ENCODE peak calls at places on chromosomes 3 and 15, in eight cellular contexts. One of them, this sample, is unnamed.

GRCh38 chr15:51884517-51885236 is 55.2 kb downstream of the TMOD3 start:
- DNase-seq in esophagus squamous epithelium: no peak
- DNase-seq in GM23338: no peak
- DNase-seq in neuronal stem cell: no peak
- DNase-seq in sigmoid colon: no peak
- DNase-seq in suprapubic skin: no peak
- DNase-seq in aorta: no peak
- DNase-seq in GM23248: peak; percentile 81
- DNase-seq in this sample: no peak

GRCh38 chr15:64599716-64600115 is 139.3 kb downstream of the ZNF609 start:
- DNase-seq in aorta: no peak
- DNase-seq in sigmoid colon: no peak
- DNase-seq in suprapubic skin: no peak
- DNase-seq in GM23338: no peak
- DNase-seq in esophagus squamous epithelium: no peak
- DNase-seq in GM23248: peak; percentile 48
- DNase-seq in neuronal stem cell: no peak
- DNase-seq in this sample: no peak

GRCh38 chr3:1380926-1381646 is 288.3 kb downstream of the CNTN6 start:
- DNase-seq in GM23338: no peak
- DNase-seq in GM23248: no peak
- DNase-seq in esophagus squamous epithelium: no peak
- DNase-seq in sigmoid colon: no peak
- DNase-seq in aorta: peak; percentile 34
- DNase-seq in suprapubic skin: no peak
- DNase-seq in neuronal stem cell: no peak
- DNase-seq in this sample: no peak

GRCh38 chr3:148600902-148601765 is 96.6 kb upstream of the AGTR1 start:
- DNase-seq in esophagus squamous epithelium: no peak
- DNase-seq in aorta: no peak
- DNase-seq in suprapubic skin: no peak
- DNase-seq in GM23248: no peak
- DNase-seq in neuronal stem cell: no peak
- DNase-seq in sigmoid colon: no peak
- DNase-seq in GM23338: no peak
- DNase-seq in this sample: no peak

GRCh38 chr3:188904670-188905069 is 267.1 kb upstream of the TPRG1 start:
- DNase-seq in neuronal stem cell: no peak
- DNase-seq in GM23248: peak; percentile 70
- DNase-seq in esophagus squamous epithelium: no peak
- DNase-seq in aorta: peak; percentile 53
- DNase-seq in sigmoid colon: no peak
- DNase-seq in suprapubic skin: no peak
- DNase-seq in GM23338: no peak
- DNase-seq in this sample: no peak

GRCh38 chr3:47701388-47701787 is 80.3 kb downstream of the SMARCC1 start:
- DNase-seq in suprapubic skin: no peak
- DNase-seq in GM23338: no peak
- DNase-seq in neuronal stem cell: no peak
- DNase-seq in sigmoid colon: no peak
- DNase-seq in GM23248: no peak
- DNase-seq in aorta: no peak
- DNase-seq in esophagus squamous epithelium: no peak
- DNase-seq in this sample: no peak

GRCh38 chr3:149145926-149146325 is 16.5 kb downstream of the HPS3 start:
- DNase-seq in neuronal stem cell: no peak
- DNase-seq in esophagus squamous epithelium: no peak
- DNase-seq in aorta: no peak
- DNase-seq in sigmoid colon: no peak
- DNase-seq in suprapubic skin: no peak
- DNase-seq in GM23248: no peak
- DNase-seq in GM23338: no peak
- DNase-seq in this sample: no peak

GRCh38 chr3:122908251-122908650 is 113.4 kb downstream of the SLC49A4 start:
- DNase-seq in sigmoid colon: no peak
- DNase-seq in GM23338: no peak
- DNase-seq in neuronal stem cell: no peak
- DNase-seq in GM23248: no peak
- DNase-seq in suprapubic skin: no peak
- DNase-seq in esophagus squamous epithelium: no peak
- DNase-seq in aorta: no peak
- DNase-seq in this sample: no peak

GRCh38 chr15:61906961-61907752 is 153.1 kb downstream of the VPS13C start:
- DNase-seq in esophagus squamous epithelium: no peak
- DNase-seq in suprapubic skin: no peak
- DNase-seq in GM23338: no peak
- DNase-seq in GM23248: no peak
- DNase-seq in aorta: no peak
- DNase-seq in sigmoid colon: no peak
- DNase-seq in neuronal stem cell: no peak
- DNase-seq in this sample: no peak

GRCh38 chr3:94413721-94414106 is 350.9 kb downstream of the NSUN3 start:
- DNase-seq in sigmoid colon: no peak
- DNase-seq in neuronal stem cell: no peak
- DNase-seq in aorta: no peak
- DNase-seq in GM23338: peak; percentile 4
- DNase-seq in GM23248: peak; percentile 65
- DNase-seq in esophagus squamous epithelium: no peak
- DNase-seq in suprapubic skin: no peak
- DNase-seq in this sample: no peak

DNA sequence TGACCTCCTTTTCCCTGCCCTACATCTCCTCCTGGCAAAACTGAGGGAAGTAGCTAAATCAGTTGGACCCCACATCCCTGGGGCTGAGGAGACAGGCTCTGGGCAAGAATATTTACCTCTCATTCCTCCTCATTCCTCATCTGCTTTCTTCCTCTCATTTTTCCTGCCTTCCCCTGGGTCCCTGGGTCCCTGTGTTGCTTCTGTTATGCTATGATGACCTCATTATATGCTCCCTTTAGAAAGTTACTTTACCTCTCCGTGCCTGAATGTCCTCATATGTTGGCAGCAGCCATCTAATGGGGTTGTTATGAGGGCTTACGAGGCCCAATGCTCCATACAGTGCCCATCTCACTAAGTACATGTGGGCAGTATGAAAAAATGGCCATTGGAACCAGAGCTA is 1.2 kb upstream of the SHC4 start:
- DNase-seq in suprapubic skin: no peak
- DNase-seq in sigmoid colon: no peak
- DNase-seq in esophagus squamous epithelium: no peak
- DNase-seq in GM23248: no peak
- DNase-seq in neuronal stem cell: no peak
- DNase-seq in aorta: no peak
- DNase-seq in GM23338: no peak
- DNase-seq in this sample: no peak
- H3K27ac ChIP-seq in suprapubic skin: no peak overlapping the region
- H3K27ac ChIP-seq in sigmoid colon: no peak overlapping the region
- H3K27ac ChIP-seq in esophagus squamous epithelium: no peak overlapping the region
- H3K27ac ChIP-seq in GM23248: no peak overlapping the region
- H3K27ac ChIP-seq in neuronal stem cell: no peak overlapping the region
- H3K27ac ChIP-seq in aorta: no peak overlapping the region
- H3K27ac ChIP-seq in GM23338: no peak overlapping the region
- H3K27ac ChIP-seq in this sample: no peak overlapping the region

GRCh38 chr15:89445553-89445952 is 50.8 kb downstream of the RHCG start:
- DNase-seq in aorta: no peak
- DNase-seq in suprapubic skin: no peak
- DNase-seq in sigmoid colon: no peak
- DNase-seq in neuronal stem cell: no peak
- DNase-seq in GM23338: no peak
- DNase-seq in esophagus squamous epithelium: no peak
- DNase-seq in GM23248: no peak
- DNase-seq in this sample: no peak
- H3K27me3 ChIP-seq in aorta: no peaks in the 10 kb centered on the region
- H3K27me3 ChIP-seq in suprapubic skin: peaks cover 71% of the 10 kb centered on the region
- H3K27me3 ChIP-seq in sigmoid colon: peaks cover 6% of the 10 kb centered on the region
- H3K27me3 ChIP-seq in neuronal stem cell: peaks cover 46% of the 10 kb centered on the region
- H3K27me3 ChIP-seq in GM23338: peaks cover 3% of the 10 kb centered on the region
- H3K27me3 ChIP-seq in esophagus squamous epithelium: no peaks in the 10 kb centered on the region
- H3K27me3 ChIP-seq in GM23248: peaks cover 73% of the 10 kb centered on the region
- H3K27me3 ChIP-seq in this sample: peaks cover 12% of the 10 kb centered on the region

GRCh38 chr3:43995929-43996378 is 245.7 kb upstream of the TOPAZ1 start:
- DNase-seq in esophagus squamous epithelium: no peak
- DNase-seq in aorta: no peak
- DNase-seq in suprapubic skin: no peak
- DNase-seq in sigmoid colon: no peak
- DNase-seq in GM23338: peak; percentile 61
- DNase-seq in neuronal stem cell: no peak
- DNase-seq in GM23248: peak; percentile 13
- DNase-seq in this sample: no peak

GRCh38 chr3:43998374-43998840 is 243.3 kb upstream of the TOPAZ1 start:
- DNase-seq in esophagus squamous epithelium: no peak
- DNase-seq in suprapubic skin: no peak
- DNase-seq in sigmoid colon: no peak
- DNase-seq in neuronal stem cell: no peak
- DNase-seq in aorta: no peak
- DNase-seq in GM23338: peak; percentile 57
- DNase-seq in GM23248: peak; percentile 36
- DNase-seq in this sample: no peak

GRCh38 chr3:43998841-43999805 is 242.6 kb upstream of the TOPAZ1 start:
- DNase-seq in sigmoid colon: no peak
- DNase-seq in GM23248: peak; percentile 64
- DNase-seq in neuronal stem cell: peak; percentile 56
- DNase-seq in esophagus squamous epithelium: no peak
- DNase-seq in suprapubic skin: no peak
- DNase-seq in aorta: no peak
- DNase-seq in GM23338: peak; percentile 89
- DNase-seq in this sample: no peak

GRCh38 chr3:43996379-43997301 is 245.0 kb upstream of the TOPAZ1 start:
- DNase-seq in suprapubic skin: no peak
- DNase-seq in esophagus squamous epithelium: no peak
- DNase-seq in neuronal stem cell: peak; percentile 41
- DNase-seq in GM23248: peak; percentile 58
- DNase-seq in sigmoid colon: no peak
- DNase-seq in GM23338: peak; percentile 76
- DNase-seq in aorta: no peak
- DNase-seq in this sample: no peak

DNA sequence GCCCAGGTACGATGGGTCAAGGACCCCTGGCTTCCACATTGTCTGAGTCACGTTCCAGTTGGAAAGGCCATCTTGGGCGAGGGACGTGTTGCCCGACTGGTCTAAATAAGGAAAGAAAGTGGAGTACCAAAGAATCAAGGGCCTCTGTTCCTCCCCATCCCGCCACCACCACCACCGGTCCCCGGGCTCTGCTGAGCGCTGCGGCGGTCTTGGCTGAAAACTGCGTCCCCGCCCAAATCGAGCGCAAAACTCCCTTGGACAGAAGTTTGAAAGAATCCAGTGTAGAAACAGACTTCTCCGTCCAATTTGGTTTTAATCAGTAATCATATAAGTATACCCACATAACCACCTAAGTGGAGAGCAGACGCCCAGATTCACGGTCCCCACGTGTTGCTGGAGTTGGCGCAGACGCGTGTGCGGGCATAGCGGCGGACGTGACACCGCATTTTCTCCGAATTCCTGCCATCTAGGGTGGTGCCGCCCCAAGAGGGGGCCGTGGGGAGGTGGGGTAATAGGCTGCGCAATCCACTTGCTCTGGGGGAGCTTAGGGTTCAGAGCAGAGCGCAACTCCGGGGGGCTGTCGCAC is 243.8 kb upstream of the TOPAZ1 start:
- DNase-seq in sigmoid colon: no peak
- DNase-seq in esophagus squamous epithelium: no peak
- DNase-seq in aorta: no peak
- DNase-seq in GM23338: peak; percentile 59
- DNase-seq in neuronal stem cell: no peak
- DNase-seq in suprapubic skin: no peak
- DNase-seq in GM23248: peak; percentile 23
- DNase-seq in this sample: no peak
- H3K4me1 ChIP-seq in sigmoid colon: peaks cover 53% of the 10 kb centered on the region
- H3K4me1 ChIP-seq in esophagus squamous epithelium: peaks cover 42% of the 10 kb centered on the region
- H3K4me1 ChIP-seq in aorta: no peaks in the 10 kb centered on the region
- H3K4me1 ChIP-seq in GM23338: peaks cover 38% of the 10 kb centered on the region
- H3K4me1 ChIP-seq in neuronal stem cell: peaks cover 9% of the 10 kb centered on the region
- H3K4me1 ChIP-seq in suprapubic skin: peaks cover 52% of the 10 kb centered on the region
- H3K4me1 ChIP-seq in GM23248: peaks cover 26% of the 10 kb centered on the region
- H3K4me1 ChIP-seq in this sample: peaks cover 36% of the 10 kb centered on the region

DNA sequence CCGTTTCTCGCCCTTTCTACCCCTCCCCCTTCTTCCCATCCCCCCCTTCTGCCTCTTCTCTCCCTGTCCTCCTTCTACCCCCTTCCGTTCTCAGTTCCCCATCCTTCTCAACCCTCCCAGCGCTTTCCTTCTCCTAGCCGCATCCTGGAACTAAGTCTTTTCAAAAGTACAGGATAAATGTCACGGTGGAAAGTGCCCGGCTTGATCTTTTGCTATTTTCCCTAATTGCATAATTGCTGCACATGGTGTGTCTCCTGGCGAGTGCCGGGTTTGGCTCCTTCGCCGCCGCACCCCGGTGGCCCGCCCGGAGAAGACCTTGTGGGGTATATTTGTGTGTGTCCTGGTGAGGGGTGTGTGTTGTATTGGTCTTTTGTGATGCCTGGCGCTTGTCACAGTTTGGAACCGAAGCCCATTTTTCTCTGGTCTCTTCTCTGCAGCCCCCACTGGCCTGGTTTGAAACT is 554 bp downstream of the UBE2E2 start:
- DNase-seq in suprapubic skin: peak; percentile 62
- DNase-seq in neuronal stem cell: no peak
- DNase-seq in aorta: peak; percentile 52
- DNase-seq in esophagus squamous epithelium: no peak
- DNase-seq in GM23248: peak; percentile 57
- DNase-seq in sigmoid colon: peak; percentile 66
- DNase-seq in GM23338: peak; percentile 44
- DNase-seq in this sample: no peak
- H3K27ac ChIP-seq in suprapubic skin: peak overlapping the region; percentile 93
- H3K27ac ChIP-seq in neuronal stem cell: peak overlapping the region; percentile 84
- H3K27ac ChIP-seq in aorta: no peak overlapping the region
- H3K27ac ChIP-seq in esophagus squamous epithelium: peak overlapping the region; percentile 88
- H3K27ac ChIP-seq in GM23248: no peak overlapping the region
- H3K27ac ChIP-seq in sigmoid colon: peak overlapping the region; percentile 93
- H3K27ac ChIP-seq in GM23338: peak overlapping the region; percentile 89
- H3K27ac ChIP-seq in this sample: no peak overlapping the region

DNA sequence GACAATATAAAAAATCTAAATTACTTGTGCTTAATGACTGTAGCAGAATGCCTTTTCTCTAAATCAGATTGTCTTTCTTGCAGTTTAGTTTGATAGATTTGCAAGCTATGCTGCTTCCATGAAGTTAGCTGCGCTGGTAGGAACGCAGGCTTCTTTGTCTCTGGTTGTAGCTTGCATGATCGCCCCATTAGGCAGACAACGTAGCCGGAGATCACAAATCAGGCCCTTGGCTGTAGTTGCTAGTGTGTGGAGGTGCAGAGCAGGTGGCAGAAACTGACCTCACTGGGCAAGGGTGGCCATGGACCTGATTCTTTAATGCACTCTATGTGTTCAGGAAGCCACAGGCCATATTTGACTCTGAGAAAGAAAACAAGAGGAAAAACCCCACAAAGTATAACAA is 6.2 kb downstream of the ZIC1 start:
- DNase-seq in GM23338: peak; percentile 58
- DNase-seq in sigmoid colon: no peak
- DNase-seq in GM23248: no peak
- DNase-seq in neuronal stem cell: peak; percentile 41
- DNase-seq in suprapubic skin: no peak
- DNase-seq in aorta: no peak
- DNase-seq in esophagus squamous epithelium: no peak
- DNase-seq in this sample: no peak
- H3K27me3 ChIP-seq in GM23338: peaks cover 100% of the 10 kb centered on the region
- H3K27me3 ChIP-seq in sigmoid colon: peaks cover 100% of the 10 kb centered on the region
- H3K27me3 ChIP-seq in GM23248: no peaks in the 10 kb centered on the region
- H3K27me3 ChIP-seq in neuronal stem cell: peaks cover 70% of the 10 kb centered on the region
- H3K27me3 ChIP-seq in suprapubic skin: peaks cover 100% of the 10 kb centered on the region
- H3K27me3 ChIP-seq in aorta: no peaks in the 10 kb centered on the region
- H3K27me3 ChIP-seq in esophagus squamous epithelium: peaks cover 54% of the 10 kb centered on the region
- H3K27me3 ChIP-seq in this sample: peaks cover 53% of the 10 kb centered on the region

This sample was measured in CD8-positive, alpha-beta memory T cell.